ENCODE peak calls at places on chromosomes 13 and 19, in five cellular contexts. R is transverse colon, L is ascending aorta, N is fibroblast of lung, K is A549. W is an unnamed sample.

GRCh38 chr19:48480151-48480475 is 10.9 kb downstream of the CYTH2 start:
- DNase-seq in L (no peak), N (peak; percentile 29), R (peak; percentile 57), K (no peak), W (no peak)

GRCh38 chr13:51999525-51999924 is 11.7 kb downstream of the ATP7B start:
- DNase-seq in N (peak; percentile 15), K (no peak), L (no peak), R (no peak), W (no peak)

GRCh38 chr19:18776288-18776594 is 14.9 kb downstream of the COMP start:
- DNase-seq in K (no peak), R (no peak), L (no peak), N (peak; percentile 54), W (peak; percentile 53)

GRCh38 chr19:45164577-45165335 is 4.0 kb upstream of the NKPD1 start:
- DNase-seq in K (peak; percentile 79), L (no peak), N (peak; percentile 47), R (peak; percentile 79), W (peak; percentile 90)

GRCh38 chr19:1441677-1442438 is 3.7 kb downstream of the RPS15 start:
- DNase-seq in N (no peak), L (no peak), R (no peak), K (no peak), W (no peak)

GRCh38 chr13:112674412-112675383 is 15.1 kb upstream of the ATP11A start:
- DNase-seq in L (no peak), K (no peak), R (no peak), N (no peak), W (peak; percentile 79)

GRCh38 chr13:64723735-64724134 is 2506.4 kb downstream of the PCDH9 start:
- DNase-seq in N (peak; percentile 61), K (peak; percentile 90), R (no peak), L (no peak), W (peak; percentile 25)

GRCh38 chr13:49370390-49370789 is 73.5 kb downstream of the CAB39L start:
- DNase-seq in L (no peak), K (peak; percentile 2), N (no peak), R (no peak), W (no peak)

GRCh38 chr19:13212759-13213330 is 62.6 kb downstream of the IER2 start:
- DNase-seq in R (peak; percentile 80), N (peak; percentile 48), L (no peak), K (peak; percentile 76), W (peak; percentile 44)

GRCh38 chr13:31530883-31531282 is 208.4 kb upstream of the RXFP2 start:
- DNase-seq in L (no peak), N (no peak), R (no peak), K (no peak), W (no peak)

GRCh38 chr13:39684531-39685137 is 29.2 kb downstream of the COG6 start:
- DNase-seq in R (no peak), L (no peak), K (peak; percentile 28), N (peak; percentile 77), W (peak; percentile 61)

GRCh38 chr19:56071151-56071550 is 49.9 kb downstream of the ZNF787 start:
- DNase-seq in K (no peak), L (no peak), N (no peak), R (no peak), W (no peak)

GRCh38 chr19:35268546-35269424 is at the start of gene USF2:
- DNase-seq in N (peak; percentile 75), R (peak; percentile 80), L (no peak), K (peak; percentile 93), W (peak; percentile 78)

GRCh38 chr13:20274466-20274865 is 42.3 kb upstream of the GJB6 start:
- DNase-seq in R (no peak), K (no peak), N (no peak), L (no peak), W (no peak)

GRCh38 chr19:6611441-6611852 is 20.5 kb upstream of the CD70 start:
- DNase-seq in N (peak; percentile 10), R (no peak), K (no peak), L (no peak), W (no peak)

GRCh38 chr13:19791953-19792537 is 9.3 kb upstream of the PSPC1 start:
- DNase-seq in L (no peak), N (no peak), K (no peak), R (no peak), W (no peak)

GRCh38 chr19:49913720-49914119 is 15.3 kb upstream of the ATF5 start:
- DNase-seq in R (no peak), K (no peak), N (no peak), L (no peak), W (no peak)

GRCh38 chr13:77310579-77311279 is 16.2 kb downstream of the MYCBP2 start:
- DNase-seq in R (no peak), K (no peak), N (peak; percentile 8), L (no peak), W (no peak)

GRCh38 chr13:107284168-107284567 is 716.2 kb upstream of the ARGLU1 start:
- DNase-seq in R (no peak), K (no peak), L (no peak), N (peak; percentile 45), W (peak; percentile 27)

GRCh38 chr13:52001120-52001731 is 10.0 kb downstream of the ATP7B start:
- DNase-seq in N (peak; percentile 71), L (no peak), R (no peak), K (peak; percentile 40), W (peak; percentile 59)

GRCh38 chr19:6718741-6719539 is 1.5 kb downstream of the C3 start:
- DNase-seq in N (peak; percentile 7), R (no peak), K (peak; percentile 63), L (no peak), W (no peak)

GRCh38 chr19:29834991-29835390 is 23.2 kb downstream of the CCNE1 start:
- DNase-seq in L (no peak), R (no peak), K (no peak), N (no peak), W (no peak)

GRCh38 chr13:67474114-67474513 is 244.0 kb upstream of the PCDH9 start:
- DNase-seq in L (no peak), R (no peak), K (no peak), N (no peak), W (no peak)

GRCh38 chr13:33999830-34000605 is 182.1 kb downstream of the RFC3 start:
- DNase-seq in K (no peak), L (no peak), N (no peak), R (no peak), W (no peak)

GRCh38 chr19:18274776-18275356 is 614 bp upstream of the IQCN start:
- DNase-seq in N (peak; percentile 88), L (peak; percentile 66), R (peak; percentile 92), K (peak; percentile 81), W (peak; percentile 83)

DNA sequence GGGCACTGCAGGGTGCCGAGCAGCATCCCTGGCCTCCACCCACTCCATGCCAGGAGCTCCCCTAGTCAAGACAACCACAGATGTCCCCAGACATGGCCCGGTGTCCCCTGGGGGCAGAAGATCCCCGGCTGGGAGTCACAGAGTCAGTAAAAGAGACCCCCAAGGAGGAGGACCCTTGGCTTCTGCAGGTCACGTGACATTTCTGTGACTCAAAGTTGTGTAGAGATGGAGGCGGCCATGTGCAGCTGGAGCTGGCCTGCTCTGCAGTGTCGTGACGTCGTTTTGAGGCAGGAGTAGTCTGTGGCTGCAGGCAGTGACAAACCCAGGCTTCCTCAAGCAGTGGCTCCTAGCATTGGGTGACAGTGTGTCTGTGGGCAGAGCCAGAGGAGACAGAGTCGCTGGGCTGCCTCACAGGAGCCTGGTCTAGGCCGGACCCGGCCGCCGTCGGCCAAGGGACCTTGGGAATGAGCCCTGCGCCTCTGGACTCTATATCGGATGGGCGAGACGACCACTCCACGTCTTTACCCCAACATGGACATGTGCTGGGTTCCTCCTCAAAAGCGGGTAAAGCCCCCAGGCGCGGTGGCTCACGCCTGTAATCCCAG is 7.7 kb upstream of the DIRAS1 start:
- DNase-seq in N (no peak), K (no peak), L (no peak), R (no peak), W (no peak)
- TF ChIP-seq CTCF in N (no peak), K (no peak), L (no peak), R (no peak), W (no peak)

DNA sequence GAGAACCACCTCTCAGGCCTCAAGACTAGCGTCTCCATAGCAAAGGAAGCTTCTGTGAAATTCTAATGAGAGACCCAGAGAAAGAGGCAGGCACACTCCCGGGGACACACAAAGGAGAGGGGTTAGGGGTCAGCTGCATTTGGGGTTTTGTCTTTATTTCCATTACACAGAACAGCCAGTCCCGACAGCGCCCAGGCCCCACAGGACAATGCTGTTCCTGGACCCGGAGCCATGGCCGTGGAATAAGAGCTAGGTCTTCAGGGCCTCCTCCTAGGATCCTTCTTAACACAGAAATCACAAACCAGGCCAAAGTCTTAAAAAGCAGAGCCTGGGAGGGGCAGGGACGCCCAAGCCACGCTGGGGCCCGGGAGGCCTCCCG is 22.8 kb downstream of the KCTD15 start:
- DNase-seq in K (no peak), L (no peak), N (no peak), R (no peak), W (no peak)
- H3K4me3 ChIP-seq in K (peak overlapping the region; percentile 35), L (peak overlapping the region; percentile 64), N (no peak overlapping the region), R (peak overlapping the region; percentile 12), W (peak overlapping the region; percentile 51)

DNA sequence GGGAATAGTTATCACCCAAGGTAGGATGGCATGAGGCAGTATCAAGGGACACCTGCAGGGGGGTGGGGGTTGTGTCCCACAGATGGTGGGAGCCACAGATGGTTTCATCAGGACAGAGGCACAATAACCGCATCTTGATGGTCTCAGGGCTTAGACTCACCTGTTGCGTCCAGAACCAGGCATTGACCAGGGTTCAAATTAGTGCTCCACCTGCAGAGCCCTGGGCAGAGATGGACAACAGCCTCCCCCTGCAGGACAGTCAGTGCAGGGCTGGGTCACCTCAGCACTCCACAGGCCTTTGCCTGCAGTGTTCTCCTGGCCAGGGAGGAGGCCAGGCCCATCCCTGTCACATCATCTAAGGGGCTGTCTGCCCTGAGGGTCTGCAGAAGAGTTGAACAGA is 14.5 kb upstream of the CEACAM1 start:
- DNase-seq in N (no peak), K (no peak), R (no peak), L (no peak), W (no peak)
- TF ChIP-seq CTCF in N (no peak), K (peak; percentile 13), R (no peak), L (no peak), W (no peak)

GRCh38 chr13:73956101-73956500 is 178.1 kb downstream of the KLF12 start:
- DNase-seq in L (no peak), K (no peak), R (no peak), N (no peak), W (no peak)

GRCh38 chr13:73957889-73958288 is 176.3 kb downstream of the KLF12 start:
- DNase-seq in N (no peak), K (no peak), L (no peak), R (no peak), W (no peak)

GRCh38 chr13:73954808-73955207 is 179.4 kb downstream of the KLF12 start:
- DNase-seq in N (no peak), L (no peak), K (no peak), R (no peak), W (no peak)

GRCh38 chr13:73958657-73959397 is 175.4 kb downstream of the KLF12 start:
- DNase-seq in K (no peak), R (no peak), L (no peak), N (no peak), W (no peak)

GRCh38 chr13:73956795-73957408 is 177.3 kb downstream of the KLF12 start:
- DNase-seq in N (no peak), R (no peak), K (no peak), L (no peak), W (no peak)
- H3K4me3 ChIP-seq in N (no peak overlapping the region), R (no peak overlapping the region), K (no peak overlapping the region), L (no peak overlapping the region), W (no peak overlapping the region)

DNA sequence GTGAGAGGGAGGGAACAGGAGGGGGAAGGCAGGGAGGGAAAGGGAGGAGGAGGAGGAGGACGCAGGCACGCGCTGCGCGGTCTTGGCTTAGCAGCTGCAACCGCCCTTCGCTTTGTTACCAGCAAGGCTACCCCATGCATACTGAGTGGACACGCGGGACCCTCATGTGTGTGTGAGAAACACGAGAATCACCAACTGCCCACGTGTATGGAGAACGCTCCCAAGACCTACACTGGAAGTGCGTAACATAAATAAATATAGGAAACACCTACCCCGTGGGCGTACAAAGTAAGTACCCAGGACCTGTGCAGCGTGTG is 38.0 kb downstream of the DEDD2 start:
- DNase-seq in L (no peak), N (no peak), K (no peak), R (no peak), W (no peak)
- TF ChIP-seq CTCF in L (no peak), N (no peak), K (no peak), R (no peak), W (no peak)